ENCODE peak calls at places on chromosome 11, in eight cellular contexts. I is GM19239; N is CD4-positive, CD25-positive, alpha-beta regulatory T cell; M is stimulated activated CD4-positive, alpha-beta T cell treated with anti-CD3 and anti-CD28 coated beads, Interleukin-15, amount 100 ng/mL, for 48 hours; V is HCT116; L is Right ventricle myocardium inferior; Z is progenitor cell of endocrine pancreas; K is effector CD4-positive, alpha-beta T cell. E is an unnamed sample.

GRCh38 chr11:72741849-72742521 is 10.2 kb downstream of the ARAP1 start:
- DNase-seq in M (no peak), I (no peak), V (no peak), L (peak), N (no peak), K (no peak), Z (no peak), E (no peak)

GRCh38 chr11:92384316-92384715 is 159.7 kb downstream of the FAT3 start:
- DNase-seq in I (no peak), V (no peak), K (no peak), N (no peak), L (no peak), M (no peak), Z (no peak), E (no peak)

GRCh38 chr11:128021304-128022006 is 565.9 kb downstream of the ETS1 start:
- DNase-seq in K (no peak), M (no peak), I (no peak), L (no peak), N (no peak), Z (no peak), V (no peak), E (no peak)

GRCh38 chr11:70519117-70519516 is 120.8 kb downstream of the CTTN start:
- DNase-seq in Z (no peak), K (no peak), V (peak), N (no peak), M (no peak), L (no peak), I (no peak), E (no peak)

GRCh38 chr11:126791991-126792390 is 208.6 kb downstream of the KIRREL3 start:
- DNase-seq in N (no peak), M (no peak), I (no peak), L (no peak), V (no peak), Z (no peak), K (no peak), E (no peak)

GRCh38 chr11:130631119-130631518 is 182.7 kb downstream of the ADAMTS15 start:
- DNase-seq in Z (no peak), V (peak), N (no peak), M (no peak), L (no peak), I (no peak), K (no peak), E (no peak)

GRCh38 chr11:12827929-12828812 is 153.9 kb downstream of the TEAD1 start:
- DNase-seq in M (no peak), V (no peak), N (no peak), Z (no peak), K (no peak), L (no peak), I (peak), E (peak)

GRCh38 chr11:65209711-65210360 is 28.1 kb downstream of the CAPN1 start:
- DNase-seq in K (no peak), N (no peak), Z (no peak), M (no peak), I (no peak), L (no peak), V (no peak), E (no peak)

GRCh38 chr11:75583710-75584658 is 21.9 kb downstream of the SERPINH1 start:
- DNase-seq in V (no peak), M (no peak), Z (peak), K (no peak), L (peak), I (no peak), N (no peak), E (peak)

GRCh38 chr11:33682446-33682845 is 18.2 kb downstream of the C11orf91 start:
- DNase-seq in I (no peak), K (no peak), Z (no peak), V (no peak), N (no peak), M (no peak), L (no peak), E (no peak)

GRCh38 chr11:80700386-80700785 is 1259.6 kb upstream of the TENM4 start:
- DNase-seq in L (no peak), K (no peak), N (no peak), M (no peak), Z (no peak), V (no peak), I (no peak), E (no peak)

GRCh38 chr11:69238562-69239319 is 55.2 kb upstream of the MYEOV start:
- DNase-seq in M (peak), L (no peak), V (no peak), N (no peak), I (no peak), Z (no peak), K (no peak), E (peak)

GRCh38 chr11:115198301-115198700 is 305.9 kb downstream of the CADM1 start:
- DNase-seq in N (no peak), V (no peak), I (no peak), Z (no peak), K (no peak), M (no peak), L (no peak), E (no peak)

GRCh38 chr11:103488021-103488420 is 378.8 kb downstream of the DYNC2H1 start:
- DNase-seq in V (no peak), M (no peak), I (no peak), Z (no peak), N (no peak), K (no peak), L (no peak), E (no peak)

GRCh38 chr11:100752371-100753073 is 65.4 kb downstream of the ARHGAP42 start:
- DNase-seq in Z (no peak), L (no peak), I (no peak), M (no peak), N (no peak), K (no peak), V (no peak), E (no peak)

GRCh38 chr11:13140028-13140870 is 131.1 kb downstream of the RASSF10 start:
- DNase-seq in L (no peak), I (peak), M (no peak), V (no peak), Z (peak), K (no peak), N (no peak), E (peak)

GRCh38 chr11:128691802-128692749 is 1.8 kb upstream of the FLI1 start:
- DNase-seq in L (no peak), I (no peak), Z (no peak), N (no peak), M (no peak), K (no peak), V (no peak), E (no peak)

GRCh38 chr11:122882809-122883681 is 486 bp downstream of the JHY start:
- DNase-seq in V (peak), K (peak), I (no peak), M (no peak), L (peak), N (peak), Z (peak), E (peak)

GRCh38 chr11:34068098-34068497 is 16.6 kb downstream of the CAPRIN1 start:
- DNase-seq in V (no peak), Z (no peak), L (no peak), M (no peak), N (no peak), K (no peak), I (no peak), E (no peak)

GRCh38 chr11:112320668-112321067 is 60.0 kb upstream of the PLET1 start:
- DNase-seq in Z (no peak), M (no peak), L (no peak), V (no peak), I (no peak), K (no peak), N (no peak), E (peak)

GRCh38 chr11:32400196-32400595 is 35.1 kb downstream of the WT1 start:
- DNase-seq in L (no peak), N (no peak), I (no peak), V (no peak), Z (no peak), M (no peak), K (no peak), E (no peak)